ENCODE peak calls at places on chromosomes 1 and 21, in seven cellular contexts. One of them, this sample, is unnamed.

GRCh38 chr21:41100826-41101550 is 67.0 kb upstream of the BACE2 start:
- DNase-seq in GM12878: no peak
- DNase-seq in HCT116: no peak
- DNase-seq in HepG2: no peak
- DNase-seq in K562: no peak
- DNase-seq in SK-N-SH: no peak
- DNase-seq in H1: no peak
- DNase-seq in this sample: peak; percentile 61

GRCh38 chr1:12067900-12068821 is 5.1 kb downstream of the TNFRSF8 start:
- DNase-seq in GM12878: peak; percentile 91
- DNase-seq in HCT116: no peak
- DNase-seq in HepG2: no peak
- DNase-seq in K562: peak; percentile 54
- DNase-seq in SK-N-SH: no peak
- DNase-seq in H1: peak; percentile 62
- DNase-seq in this sample: no peak

GRCh38 chr21:29124645-29125044 is 5.8 kb upstream of the MAP3K7CL start:
- DNase-seq in GM12878: no peak
- DNase-seq in HCT116: no peak
- DNase-seq in HepG2: no peak
- DNase-seq in K562: no peak
- DNase-seq in SK-N-SH: no peak
- DNase-seq in H1: no peak
- DNase-seq in this sample: no peak

GRCh38 chr1:44568128-44568900 is 106.0 kb downstream of the TMEM53 start:
- DNase-seq in GM12878: no peak
- DNase-seq in HCT116: no peak
- DNase-seq in HepG2: peak; percentile 58
- DNase-seq in K562: no peak
- DNase-seq in SK-N-SH: no peak
- DNase-seq in H1: no peak
- DNase-seq in this sample: no peak

GRCh38 chr21:38440746-38441145 is 57.5 kb downstream of the ERG start:
- DNase-seq in GM12878: no peak
- DNase-seq in HCT116: no peak
- DNase-seq in HepG2: peak; percentile 18
- DNase-seq in K562: no peak
- DNase-seq in SK-N-SH: no peak
- DNase-seq in H1: no peak
- DNase-seq in this sample: no peak

GRCh38 chr1:219313961-219314360 is 140.3 kb downstream of the LYPLAL1 start:
- DNase-seq in GM12878: no peak
- DNase-seq in HCT116: no peak
- DNase-seq in HepG2: no peak
- DNase-seq in K562: no peak
- DNase-seq in SK-N-SH: no peak
- DNase-seq in H1: no peak
- DNase-seq in this sample: no peak

GRCh38 chr21:46121286-46122221 is 23.6 kb downstream of the COL6A2 start:
- DNase-seq in GM12878: no peak
- DNase-seq in HCT116: no peak
- DNase-seq in HepG2: no peak
- DNase-seq in K562: no peak
- DNase-seq in SK-N-SH: peak; percentile 23
- DNase-seq in H1: no peak
- DNase-seq in this sample: no peak

GRCh38 chr1:239389703-239390102 is 3.3 kb downstream of the CHRM3 start:
- DNase-seq in GM12878: no peak
- DNase-seq in HCT116: no peak
- DNase-seq in HepG2: no peak
- DNase-seq in K562: no peak
- DNase-seq in SK-N-SH: peak; percentile 17
- DNase-seq in H1: no peak
- DNase-seq in this sample: no peak

GRCh38 chr1:51284487-51284954 is 45.8 kb downstream of the TTC39A start:
- DNase-seq in GM12878: no peak
- DNase-seq in HCT116: peak; percentile 40
- DNase-seq in HepG2: peak; percentile 61
- DNase-seq in K562: peak; percentile 94
- DNase-seq in SK-N-SH: peak; percentile 71
- DNase-seq in H1: no peak
- DNase-seq in this sample: no peak

GRCh38 chr1:12615166-12615915 is 2.7 kb downstream of the DHRS3 start:
- DNase-seq in GM12878: no peak
- DNase-seq in HCT116: no peak
- DNase-seq in HepG2: no peak
- DNase-seq in K562: no peak
- DNase-seq in SK-N-SH: no peak
- DNase-seq in H1: no peak
- DNase-seq in this sample: no peak

GRCh38 chr1:208942394-208942793 is 641.1 kb upstream of the CAMK1G start:
- DNase-seq in GM12878: no peak
- DNase-seq in HCT116: no peak
- DNase-seq in HepG2: no peak
- DNase-seq in K562: no peak
- DNase-seq in SK-N-SH: no peak
- DNase-seq in H1: no peak
- DNase-seq in this sample: no peak

GRCh38 chr1:59692591-59692990 is 122.2 kb upstream of the HOOK1 start:
- DNase-seq in GM12878: no peak
- DNase-seq in HCT116: no peak
- DNase-seq in HepG2: no peak
- DNase-seq in K562: no peak
- DNase-seq in SK-N-SH: peak; percentile 59
- DNase-seq in H1: no peak
- DNase-seq in this sample: no peak

GRCh38 chr1:26358411-26359384 is 4.8 kb upstream of the CRYBG2 start:
- DNase-seq in GM12878: no peak
- DNase-seq in HCT116: peak; percentile 51
- DNase-seq in HepG2: peak; percentile 90
- DNase-seq in K562: peak; percentile 52
- DNase-seq in SK-N-SH: no peak
- DNase-seq in H1: no peak
- DNase-seq in this sample: peak; percentile 19

GRCh38 chr1:208100906-208101305 is 143.3 kb downstream of the PLXNA2 start:
- DNase-seq in GM12878: no peak
- DNase-seq in HCT116: no peak
- DNase-seq in HepG2: no peak
- DNase-seq in K562: no peak
- DNase-seq in SK-N-SH: no peak
- DNase-seq in H1: no peak
- DNase-seq in this sample: no peak

DNA sequence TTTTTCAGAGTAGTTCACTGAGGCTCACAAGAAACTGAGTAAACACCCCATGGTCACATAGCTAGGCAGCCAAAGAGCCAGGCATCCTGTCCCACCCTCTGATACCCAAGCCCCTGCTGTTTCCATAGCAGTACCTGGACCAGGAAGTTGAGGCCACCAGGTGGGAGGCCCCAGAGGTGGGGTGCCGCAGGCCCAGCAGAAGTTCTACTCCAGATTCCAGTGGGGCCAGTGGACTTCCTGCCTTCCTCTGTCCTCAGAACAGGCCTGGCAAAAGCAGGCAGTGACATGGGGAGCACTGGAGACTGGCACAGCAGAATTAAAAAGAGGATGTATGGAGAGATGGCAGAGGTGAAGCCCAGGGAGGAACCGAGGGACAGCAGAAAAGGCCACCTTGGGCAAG is 19.0 kb downstream of the FOXO6 start:
- DNase-seq in GM12878: no peak
- DNase-seq in HCT116: no peak
- DNase-seq in HepG2: no peak
- DNase-seq in K562: no peak
- DNase-seq in SK-N-SH: no peak
- DNase-seq in H1: no peak
- DNase-seq in this sample: no peak
- TF ChIP-seq JUND in GM12878: no peak
- TF ChIP-seq JUND in HCT116: no peak
- TF ChIP-seq JUND in HepG2: no peak
- TF ChIP-seq JUND in K562: no peak
- TF ChIP-seq JUND in SK-N-SH: no peak
- TF ChIP-seq JUND in H1: no peak
- TF ChIP-seq JUND in this sample: no peak

GRCh38 chr1:231357187-231357772 is 19.2 kb downstream of the SPRTN start:
- DNase-seq in GM12878: no peak
- DNase-seq in HCT116: no peak
- DNase-seq in HepG2: no peak
- DNase-seq in K562: no peak
- DNase-seq in SK-N-SH: no peak
- DNase-seq in H1: no peak
- DNase-seq in this sample: no peak

GRCh38 chr1:231357831-231358354 is 19.8 kb downstream of the SPRTN start:
- DNase-seq in GM12878: peak; percentile 21
- DNase-seq in HCT116: peak; percentile 48
- DNase-seq in HepG2: peak; percentile 47
- DNase-seq in K562: peak; percentile 51
- DNase-seq in SK-N-SH: peak; percentile 57
- DNase-seq in H1: no peak
- DNase-seq in this sample: peak; percentile 36

GRCh38 chr1:231354330-231355020 is 16.4 kb downstream of the SPRTN start:
- DNase-seq in GM12878: no peak
- DNase-seq in HCT116: no peak
- DNase-seq in HepG2: no peak
- DNase-seq in K562: peak; percentile 52
- DNase-seq in SK-N-SH: no peak
- DNase-seq in H1: no peak
- DNase-seq in this sample: no peak

GRCh38 chr1:231353086-231353485 is 15.0 kb downstream of the SPRTN start:
- DNase-seq in GM12878: no peak
- DNase-seq in HCT116: no peak
- DNase-seq in HepG2: no peak
- DNase-seq in K562: no peak
- DNase-seq in SK-N-SH: no peak
- DNase-seq in H1: no peak
- DNase-seq in this sample: no peak

DNA sequence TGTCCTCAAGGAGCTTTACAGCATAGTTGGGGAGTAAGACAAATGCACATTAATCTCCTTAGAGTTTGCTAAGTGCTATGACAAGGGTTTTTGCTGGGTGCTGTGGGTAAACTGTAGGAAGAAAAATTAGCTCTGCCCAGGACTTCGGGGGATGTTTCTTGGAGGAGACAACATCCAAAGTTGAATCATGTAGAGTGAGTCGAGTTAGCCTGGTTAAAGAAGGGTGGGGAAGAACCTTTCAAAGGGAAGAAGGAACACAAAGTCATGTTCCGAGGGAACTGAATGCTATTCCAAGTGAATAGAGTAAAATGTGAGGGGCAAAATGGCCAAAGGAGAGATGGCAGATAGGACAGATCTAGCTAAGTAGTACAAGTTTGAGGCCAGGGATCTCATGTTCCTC is 17.1 kb downstream of the SPRTN start:
- DNase-seq in GM12878: no peak
- DNase-seq in HCT116: no peak
- DNase-seq in HepG2: no peak
- DNase-seq in K562: no peak
- DNase-seq in SK-N-SH: no peak
- DNase-seq in H1: no peak
- DNase-seq in this sample: no peak
- TF ChIP-seq JUND in GM12878: no peak
- TF ChIP-seq JUND in HCT116: no peak
- TF ChIP-seq JUND in HepG2: no peak
- TF ChIP-seq JUND in K562: no peak
- TF ChIP-seq JUND in SK-N-SH: no peak
- TF ChIP-seq JUND in H1: no peak
- TF ChIP-seq JUND in this sample: no peak

GRCh38 chr1:97033949-97034348 is 312.4 kb downstream of the PTBP2 start:
- DNase-seq in GM12878: no peak
- DNase-seq in HCT116: no peak
- DNase-seq in HepG2: no peak
- DNase-seq in K562: no peak
- DNase-seq in SK-N-SH: no peak
- DNase-seq in H1: no peak
- DNase-seq in this sample: no peak

GRCh38 chr1:97042551-97042950 is 321.0 kb downstream of the PTBP2 start:
- DNase-seq in GM12878: no peak
- DNase-seq in HCT116: no peak
- DNase-seq in HepG2: no peak
- DNase-seq in K562: no peak
- DNase-seq in SK-N-SH: no peak
- DNase-seq in H1: no peak
- DNase-seq in this sample: no peak

GRCh38 chr1:97034651-97035050 is 313.1 kb downstream of the PTBP2 start:
- DNase-seq in GM12878: no peak
- DNase-seq in HCT116: no peak
- DNase-seq in HepG2: no peak
- DNase-seq in K562: no peak
- DNase-seq in SK-N-SH: no peak
- DNase-seq in H1: no peak
- DNase-seq in this sample: no peak

GRCh38 chr1:97041011-97041410 is 319.4 kb downstream of the PTBP2 start:
- DNase-seq in GM12878: no peak
- DNase-seq in HCT116: no peak
- DNase-seq in HepG2: no peak
- DNase-seq in K562: no peak
- DNase-seq in SK-N-SH: no peak
- DNase-seq in H1: no peak
- DNase-seq in this sample: no peak

GRCh38 chr1:97038410-97038809 is 316.8 kb downstream of the PTBP2 start:
- DNase-seq in GM12878: no peak
- DNase-seq in HCT116: no peak
- DNase-seq in HepG2: no peak
- DNase-seq in K562: no peak
- DNase-seq in SK-N-SH: no peak
- DNase-seq in H1: no peak
- DNase-seq in this sample: no peak
- TF ChIP-seq JUND in GM12878: no peak
- TF ChIP-seq JUND in HCT116: no peak
- TF ChIP-seq JUND in HepG2: no peak
- TF ChIP-seq JUND in K562: no peak
- TF ChIP-seq JUND in SK-N-SH: no peak
- TF ChIP-seq JUND in H1: no peak
- TF ChIP-seq JUND in this sample: no peak

DNA sequence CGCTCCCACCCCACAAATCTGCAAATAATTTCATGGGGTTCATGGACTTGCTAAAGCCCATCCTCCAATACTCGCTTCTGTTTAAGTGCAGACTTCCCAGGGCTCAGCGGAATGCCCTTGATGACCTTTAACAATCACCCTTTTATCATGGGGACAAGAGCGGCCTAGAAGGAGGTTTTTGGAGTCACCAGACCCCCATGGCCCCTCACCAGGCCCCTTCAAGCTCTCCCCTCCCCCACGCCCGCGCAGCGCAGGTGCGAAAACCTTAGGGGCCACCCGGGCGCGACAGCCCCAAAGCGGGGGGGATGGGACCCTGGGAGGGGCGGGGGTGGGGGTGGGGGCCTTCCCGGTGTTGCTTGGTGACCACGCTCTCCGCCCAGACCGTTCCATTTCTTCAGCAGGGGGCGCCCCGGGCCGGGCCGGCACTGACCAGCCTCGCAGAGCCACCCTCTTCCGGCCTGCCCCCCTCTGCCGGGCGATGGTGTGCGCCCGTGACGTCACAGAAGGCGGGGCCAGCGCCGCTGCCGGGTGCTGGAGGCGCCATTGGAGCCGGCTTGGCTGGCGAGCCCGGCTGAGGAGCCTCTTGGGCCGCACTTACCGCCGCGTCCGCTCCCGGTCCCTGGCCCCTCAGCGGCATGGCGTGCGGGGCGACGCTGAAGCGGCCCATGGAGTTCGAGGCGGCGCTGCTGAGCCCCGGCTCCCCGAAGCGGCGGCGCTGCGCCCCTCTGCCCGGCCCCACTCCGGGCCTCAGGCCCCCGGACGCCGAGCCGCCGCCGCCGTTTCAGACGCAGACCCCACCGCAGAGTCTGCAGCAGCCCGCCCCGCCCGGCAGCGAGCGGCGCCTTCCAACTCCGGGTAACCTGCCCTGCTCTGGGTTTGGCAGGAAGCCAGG is at the start of gene AKIRIN1:
- DNase-seq in GM12878: peak; percentile 84
- DNase-seq in HCT116: peak; percentile 86
- DNase-seq in HepG2: peak; percentile 88
- DNase-seq in K562: peak; percentile 99
- DNase-seq in SK-N-SH: peak; percentile 99
- DNase-seq in H1: peak; percentile 89
- DNase-seq in this sample: peak; percentile 94
- TF ChIP-seq JUND in GM12878: peak; percentile 100
- TF ChIP-seq JUND in HCT116: peak; percentile 86
- TF ChIP-seq JUND in HepG2: peak; percentile 59
- TF ChIP-seq JUND in K562: peak; percentile 99
- TF ChIP-seq JUND in SK-N-SH: peak; percentile 45
- TF ChIP-seq JUND in H1: peak; percentile 96
- TF ChIP-seq JUND in this sample: no peak